ENCODE peak calls at places on chromosomes 1 and 21, in four cellular contexts. D is AML-193; B is stimulated activated CD4-positive, alpha-beta T cell treated with anti-CD3 and anti-CD28 coated beads, Interleukin-1b, Interleukin-23, amount 100 ng/mL, for 24 hours; I is left colon. T is an unnamed sample.

GRCh38 chr1:226604846-226605572 is 56.4 kb downstream of the STUM start:
- DNase-seq in D (no peak), B (no peak), I (no peak), T (no peak)

GRCh38 chr1:97849350-97850339 is 71.2 kb downstream of the DPYD start:
- DNase-seq in D (peak), B (no peak), I (no peak), T (no peak)

GRCh38 chr1:82903626-82904025 is 1095.3 kb downstream of the TTLL7 start:
- DNase-seq in D (no peak), B (no peak), I (no peak), T (no peak)

GRCh38 chr1:161119379-161120061 is 1.6 kb downstream of the NIT1 start:
- DNase-seq in D (peak), B (no peak), I (peak), T (peak)

GRCh38 chr1:54200519-54200997 is 591 bp downstream of the MRPL37 start:
- DNase-seq in D (no peak), B (no peak), I (no peak), T (no peak)

GRCh38 chr1:51792864-51793263 is 85.7 kb downstream of the NRDC start:
- DNase-seq in D (no peak), B (no peak), I (no peak), T (no peak)

GRCh38 chr1:186188004-186188539 is 187.0 kb downstream of the TPR start:
- DNase-seq in D (no peak), B (no peak), I (no peak), T (no peak)

GRCh38 chr1:11176081-11176706 is 13.0 kb upstream of the ANGPTL7 start:
- DNase-seq in D (no peak), B (no peak), I (no peak), T (no peak)

GRCh38 chr1:25913166-25913565 is 6.9 kb upstream of the STMN1 start:
- DNase-seq in D (no peak), B (no peak), I (no peak), T (no peak)

GRCh38 chr1:20168547-20169491 is 17.1 kb upstream of the UBXN10 start:
- DNase-seq in D (no peak), B (no peak), I (no peak), T (no peak)

GRCh38 chr1:3783651-3784474 is 11.3 kb downstream of the SMIM1 start:
- DNase-seq in D (no peak), B (no peak), I (no peak), T (no peak)

GRCh38 chr21:46113497-46114176 is 15.7 kb downstream of the COL6A2 start:
- DNase-seq in D (no peak), B (no peak), I (peak), T (no peak)

GRCh38 chr1:45155423-45155822 is 51.0 kb downstream of the ZSWIM5 start:
- DNase-seq in D (no peak), B (no peak), I (no peak), T (no peak)

GRCh38 chr21:17585875-17586450 is 26.7 kb downstream of the BTG3 start:
- DNase-seq in D (peak), B (no peak), I (no peak), T (no peak)

GRCh38 chr1:220717800-220718640 is 27.9 kb downstream of the C1orf115 start:
- DNase-seq in D (no peak), B (no peak), I (no peak), T (no peak)

GRCh38 chr1:112296908-112297307 is 99.1 kb upstream of the CTTNBP2NL start:
- DNase-seq in D (no peak), B (no peak), I (no peak), T (no peak)

GRCh38 chr1:234544094-234544579 is 65.2 kb upstream of the TARBP1 start:
- DNase-seq in D (no peak), B (no peak), I (peak), T (peak)

T was measured in body of pancreas.